ENCODE peak calls at places on chromosome 13, in six cellular contexts. One of them, this sample, is unnamed.

GRCh38 chr13:114019367-114019766 is 45.5 kb upstream of the C13orf46 start:
- DNase-seq in left ventricle myocardium inferior: no peak
- DNase-seq in HuH-7: no peak
- DNase-seq in COR-L47: no peak
- DNase-seq in stimulated activated CD4-positive, alpha-beta T cell treated with anti-CD3 and anti-CD28 coated beads, Interleukin-15, amount 100 ng/mL, for 1 hour: no peak
- DNase-seq in naive thymus-derived CD4-positive, alpha-beta T cell: peak
- DNase-seq in this sample: peak

GRCh38 chr13:30145709-30146367 is 161.5 kb downstream of the KATNAL1 start:
- DNase-seq in left ventricle myocardium inferior: no peak
- DNase-seq in HuH-7: no peak
- DNase-seq in COR-L47: no peak
- DNase-seq in stimulated activated CD4-positive, alpha-beta T cell treated with anti-CD3 and anti-CD28 coated beads, Interleukin-15, amount 100 ng/mL, for 1 hour: no peak
- DNase-seq in naive thymus-derived CD4-positive, alpha-beta T cell: no peak
- DNase-seq in this sample: no peak

GRCh38 chr13:48562296-48563066 is 29.6 kb upstream of the RCBTB2 start:
- DNase-seq in left ventricle myocardium inferior: no peak
- DNase-seq in HuH-7: no peak
- DNase-seq in COR-L47: no peak
- DNase-seq in stimulated activated CD4-positive, alpha-beta T cell treated with anti-CD3 and anti-CD28 coated beads, Interleukin-15, amount 100 ng/mL, for 1 hour: peak
- DNase-seq in naive thymus-derived CD4-positive, alpha-beta T cell: peak
- DNase-seq in this sample: no peak

GRCh38 chr13:40102854-40103253 is 447.4 kb downstream of the COG6 start:
- DNase-seq in left ventricle myocardium inferior: no peak
- DNase-seq in HuH-7: no peak
- DNase-seq in COR-L47: no peak
- DNase-seq in stimulated activated CD4-positive, alpha-beta T cell treated with anti-CD3 and anti-CD28 coated beads, Interleukin-15, amount 100 ng/mL, for 1 hour: peak
- DNase-seq in naive thymus-derived CD4-positive, alpha-beta T cell: no peak
- DNase-seq in this sample: no peak

GRCh38 chr13:19665427-19665859 is 32.0 kb downstream of the MPHOSPH8 start:
- DNase-seq in left ventricle myocardium inferior: no peak
- DNase-seq in HuH-7: no peak
- DNase-seq in COR-L47: no peak
- DNase-seq in stimulated activated CD4-positive, alpha-beta T cell treated with anti-CD3 and anti-CD28 coated beads, Interleukin-15, amount 100 ng/mL, for 1 hour: no peak
- DNase-seq in naive thymus-derived CD4-positive, alpha-beta T cell: no peak
- DNase-seq in this sample: no peak

GRCh38 chr13:29771247-29771646 is 79.2 kb downstream of the UBL3 start:
- DNase-seq in left ventricle myocardium inferior: no peak
- DNase-seq in HuH-7: no peak
- DNase-seq in COR-L47: peak
- DNase-seq in stimulated activated CD4-positive, alpha-beta T cell treated with anti-CD3 and anti-CD28 coated beads, Interleukin-15, amount 100 ng/mL, for 1 hour: no peak
- DNase-seq in naive thymus-derived CD4-positive, alpha-beta T cell: peak
- DNase-seq in this sample: peak

GRCh38 chr13:99867535-99868271 is 103.9 kb downstream of the ZIC5 start:
- DNase-seq in left ventricle myocardium inferior: no peak
- DNase-seq in HuH-7: no peak
- DNase-seq in COR-L47: peak
- DNase-seq in stimulated activated CD4-positive, alpha-beta T cell treated with anti-CD3 and anti-CD28 coated beads, Interleukin-15, amount 100 ng/mL, for 1 hour: no peak
- DNase-seq in naive thymus-derived CD4-positive, alpha-beta T cell: no peak
- DNase-seq in this sample: peak

GRCh38 chr13:27830010-27830409 is 37.7 kb downstream of the GSX1 start:
- DNase-seq in left ventricle myocardium inferior: peak
- DNase-seq in HuH-7: peak
- DNase-seq in COR-L47: peak
- DNase-seq in stimulated activated CD4-positive, alpha-beta T cell treated with anti-CD3 and anti-CD28 coated beads, Interleukin-15, amount 100 ng/mL, for 1 hour: peak
- DNase-seq in naive thymus-derived CD4-positive, alpha-beta T cell: peak
- DNase-seq in this sample: peak

GRCh38 chr13:40682449-40683240 is 16.2 kb upstream of the FOXO1 start:
- DNase-seq in left ventricle myocardium inferior: no peak
- DNase-seq in HuH-7: no peak
- DNase-seq in COR-L47: no peak
- DNase-seq in stimulated activated CD4-positive, alpha-beta T cell treated with anti-CD3 and anti-CD28 coated beads, Interleukin-15, amount 100 ng/mL, for 1 hour: no peak
- DNase-seq in naive thymus-derived CD4-positive, alpha-beta T cell: peak
- DNase-seq in this sample: peak

GRCh38 chr13:35879111-35879510 is 252.1 kb downstream of the DCLK1 start:
- DNase-seq in left ventricle myocardium inferior: no peak
- DNase-seq in HuH-7: no peak
- DNase-seq in COR-L47: no peak
- DNase-seq in stimulated activated CD4-positive, alpha-beta T cell treated with anti-CD3 and anti-CD28 coated beads, Interleukin-15, amount 100 ng/mL, for 1 hour: no peak
- DNase-seq in naive thymus-derived CD4-positive, alpha-beta T cell: no peak
- DNase-seq in this sample: no peak

GRCh38 chr13:34391071-34391470 is 551.0 kb upstream of the NBEA start:
- DNase-seq in left ventricle myocardium inferior: no peak
- DNase-seq in HuH-7: no peak
- DNase-seq in COR-L47: no peak
- DNase-seq in stimulated activated CD4-positive, alpha-beta T cell treated with anti-CD3 and anti-CD28 coated beads, Interleukin-15, amount 100 ng/mL, for 1 hour: no peak
- DNase-seq in naive thymus-derived CD4-positive, alpha-beta T cell: no peak
- DNase-seq in this sample: no peak

GRCh38 chr13:113849546-113849945 is 14.3 kb downstream of the GAS6 start:
- DNase-seq in left ventricle myocardium inferior: no peak
- DNase-seq in HuH-7: no peak
- DNase-seq in COR-L47: no peak
- DNase-seq in stimulated activated CD4-positive, alpha-beta T cell treated with anti-CD3 and anti-CD28 coated beads, Interleukin-15, amount 100 ng/mL, for 1 hour: no peak
- DNase-seq in naive thymus-derived CD4-positive, alpha-beta T cell: no peak
- DNase-seq in this sample: no peak

GRCh38 chr13:50107205-50107604 is 92.0 kb downstream of the KCNRG start:
- DNase-seq in left ventricle myocardium inferior: no peak
- DNase-seq in HuH-7: no peak
- DNase-seq in COR-L47: no peak
- DNase-seq in stimulated activated CD4-positive, alpha-beta T cell treated with anti-CD3 and anti-CD28 coated beads, Interleukin-15, amount 100 ng/mL, for 1 hour: no peak
- DNase-seq in naive thymus-derived CD4-positive, alpha-beta T cell: no peak
- DNase-seq in this sample: no peak

GRCh38 chr13:42274386-42275097 is 2.6 kb downstream of the AKAP11 start:
- DNase-seq in left ventricle myocardium inferior: no peak
- DNase-seq in HuH-7: no peak
- DNase-seq in COR-L47: no peak
- DNase-seq in stimulated activated CD4-positive, alpha-beta T cell treated with anti-CD3 and anti-CD28 coated beads, Interleukin-15, amount 100 ng/mL, for 1 hour: no peak
- DNase-seq in naive thymus-derived CD4-positive, alpha-beta T cell: no peak
- DNase-seq in this sample: no peak

GRCh38 chr13:79869326-79869725 is 388.4 kb downstream of the NDFIP2 start:
- DNase-seq in left ventricle myocardium inferior: no peak
- DNase-seq in HuH-7: peak
- DNase-seq in COR-L47: peak
- DNase-seq in stimulated activated CD4-positive, alpha-beta T cell treated with anti-CD3 and anti-CD28 coated beads, Interleukin-15, amount 100 ng/mL, for 1 hour: no peak
- DNase-seq in naive thymus-derived CD4-positive, alpha-beta T cell: no peak
- DNase-seq in this sample: peak

GRCh38 chr13:102400619-102401125 is 1.2 kb downstream of the FGF14 start:
- DNase-seq in left ventricle myocardium inferior: peak
- DNase-seq in HuH-7: no peak
- DNase-seq in COR-L47: no peak
- DNase-seq in stimulated activated CD4-positive, alpha-beta T cell treated with anti-CD3 and anti-CD28 coated beads, Interleukin-15, amount 100 ng/mL, for 1 hour: no peak
- DNase-seq in naive thymus-derived CD4-positive, alpha-beta T cell: no peak
- DNase-seq in this sample: peak

GRCh38 chr13:62483774-62484173 is 1068.1 kb upstream of the PCDH20 start:
- DNase-seq in left ventricle myocardium inferior: no peak
- DNase-seq in HuH-7: no peak
- DNase-seq in COR-L47: peak
- DNase-seq in stimulated activated CD4-positive, alpha-beta T cell treated with anti-CD3 and anti-CD28 coated beads, Interleukin-15, amount 100 ng/mL, for 1 hour: no peak
- DNase-seq in naive thymus-derived CD4-positive, alpha-beta T cell: no peak
- DNase-seq in this sample: peak

GRCh38 chr13:85798999-85799646 is at the start of gene SLITRK6:
- DNase-seq in left ventricle myocardium inferior: no peak
- DNase-seq in HuH-7: no peak
- DNase-seq in COR-L47: peak
- DNase-seq in stimulated activated CD4-positive, alpha-beta T cell treated with anti-CD3 and anti-CD28 coated beads, Interleukin-15, amount 100 ng/mL, for 1 hour: no peak
- DNase-seq in naive thymus-derived CD4-positive, alpha-beta T cell: no peak
- DNase-seq in this sample: peak

GRCh38 chr13:26742691-26743358 is 17.8 kb downstream of the GPR12 start:
- DNase-seq in left ventricle myocardium inferior: no peak
- DNase-seq in HuH-7: no peak
- DNase-seq in COR-L47: no peak
- DNase-seq in stimulated activated CD4-positive, alpha-beta T cell treated with anti-CD3 and anti-CD28 coated beads, Interleukin-15, amount 100 ng/mL, for 1 hour: no peak
- DNase-seq in naive thymus-derived CD4-positive, alpha-beta T cell: no peak
- DNase-seq in this sample: no peak

This sample was measured in NCI-H69.